ENCODE peak calls at places on chromosomes 4 and X, in four cellular contexts. One of them, this sample, is unnamed.

GRCh38 chrX:77003956-77004355 is 443.2 kb upstream of the FGF16 start:
- DNase-seq in body of pancreas: no peak
- DNase-seq in left ventricle myocardium inferior: no peak
- DNase-seq in PC-3: peak; percentile 18
- DNase-seq in this sample: no peak

GRCh38 chr4:86972997-86973396 is 38.2 kb downstream of the AFF1 start:
- DNase-seq in body of pancreas: peak; percentile 91
- DNase-seq in PC-3: peak; percentile 62
- DNase-seq in left ventricle myocardium inferior: no peak
- DNase-seq in this sample: no peak

GRCh38 chr4:140603286-140603685 is 34.5 kb upstream of the UCP1 start:
- DNase-seq in body of pancreas: no peak
- DNase-seq in PC-3: no peak
- DNase-seq in left ventricle myocardium inferior: no peak
- DNase-seq in this sample: no peak

GRCh38 chrX:111375747-111376146 is 36.2 kb downstream of the DCX start:
- DNase-seq in PC-3: no peak
- DNase-seq in left ventricle myocardium inferior: no peak
- DNase-seq in body of pancreas: no peak
- DNase-seq in this sample: no peak

GRCh38 chrX:20139966-20140365 is 1.7 kb downstream of the EIF1AX start:
- DNase-seq in left ventricle myocardium inferior: no peak
- DNase-seq in PC-3: peak; percentile 43
- DNase-seq in body of pancreas: no peak
- DNase-seq in this sample: no peak

GRCh38 chr4:88018471-88018870 is 11.0 kb downstream of the PKD2 start:
- DNase-seq in PC-3: no peak
- DNase-seq in left ventricle myocardium inferior: no peak
- DNase-seq in body of pancreas: peak; percentile 29
- DNase-seq in this sample: peak; percentile 43

GRCh38 chr4:31662951-31663350 is 942.8 kb downstream of the PCDH7 start:
- DNase-seq in left ventricle myocardium inferior: no peak
- DNase-seq in body of pancreas: no peak
- DNase-seq in PC-3: no peak
- DNase-seq in this sample: no peak

GRCh38 chrX:130084651-130085237 is 25.6 kb downstream of the ELF4 start:
- DNase-seq in PC-3: no peak
- DNase-seq in left ventricle myocardium inferior: no peak
- DNase-seq in body of pancreas: no peak
- DNase-seq in this sample: no peak

GRCh38 chr4:184250795-184251679 is 33.4 kb upstream of the ENPP6 start:
- DNase-seq in left ventricle myocardium inferior: no peak
- DNase-seq in body of pancreas: no peak
- DNase-seq in PC-3: peak; percentile 64
- DNase-seq in this sample: peak; percentile 20

GRCh38 chrX:11446951-11447350 is 153.7 kb downstream of the AMELX start:
- DNase-seq in PC-3: no peak
- DNase-seq in body of pancreas: no peak
- DNase-seq in left ventricle myocardium inferior: no peak
- DNase-seq in this sample: no peak

GRCh38 chr4:182090186-182090585 is 153.0 kb upstream of the TENM3 start:
- DNase-seq in left ventricle myocardium inferior: no peak
- DNase-seq in body of pancreas: no peak
- DNase-seq in PC-3: no peak
- DNase-seq in this sample: no peak

GRCh38 chr4:90727938-90728337 is 600.7 kb downstream of the CCSER1 start:
- DNase-seq in left ventricle myocardium inferior: no peak
- DNase-seq in PC-3: peak; percentile 88
- DNase-seq in body of pancreas: no peak
- DNase-seq in this sample: no peak

GRCh38 chrX:13387656-13388421 is 68.0 kb upstream of the ATXN3L start:
- DNase-seq in PC-3: peak; percentile 22
- DNase-seq in body of pancreas: no peak
- DNase-seq in left ventricle myocardium inferior: no peak
- DNase-seq in this sample: no peak

GRCh38 chr4:124711469-124712416 is 789 bp downstream of the ANKRD50 start:
- DNase-seq in PC-3: peak; percentile 62
- DNase-seq in left ventricle myocardium inferior: no peak
- DNase-seq in body of pancreas: peak; percentile 59
- DNase-seq in this sample: peak; percentile 70

GRCh38 chr4:77599378-77599777 is 6.2 kb upstream of the CXCL13 start:
- DNase-seq in body of pancreas: peak; percentile 53
- DNase-seq in PC-3: peak; percentile 67
- DNase-seq in left ventricle myocardium inferior: no peak
- DNase-seq in this sample: peak; percentile 55

GRCh38 chr4:48243429-48243828 is 26.2 kb downstream of the TEC start:
- DNase-seq in body of pancreas: no peak
- DNase-seq in PC-3: no peak
- DNase-seq in left ventricle myocardium inferior: no peak
- DNase-seq in this sample: no peak

GRCh38 chr4:102196221-102196620 is 149.1 kb downstream of the SLC39A8 start:
- DNase-seq in left ventricle myocardium inferior: no peak
- DNase-seq in PC-3: peak; percentile 15
- DNase-seq in body of pancreas: no peak
- DNase-seq in this sample: peak; percentile 51

GRCh38 chr4:107682306-107682705 is 37.7 kb downstream of the PAPSS1 start:
- DNase-seq in body of pancreas: peak; percentile 80
- DNase-seq in PC-3: no peak
- DNase-seq in left ventricle myocardium inferior: no peak
- DNase-seq in this sample: no peak

GRCh38 chrX:72255445-72255844 is 16.6 kb upstream of the ERCC6L start:
- DNase-seq in PC-3: no peak
- DNase-seq in left ventricle myocardium inferior: no peak
- DNase-seq in body of pancreas: peak; percentile 57
- DNase-seq in this sample: no peak

GRCh38 chr4:105208556-105208955 is 61.9 kb downstream of the TET2 start:
- DNase-seq in left ventricle myocardium inferior: no peak
- DNase-seq in body of pancreas: no peak
- DNase-seq in PC-3: no peak
- DNase-seq in this sample: no peak

GRCh38 chr4:108830509-108831244 is 67.8 kb upstream of the ETNPPL start:
- DNase-seq in body of pancreas: peak; percentile 29
- DNase-seq in PC-3: no peak
- DNase-seq in left ventricle myocardium inferior: peak; percentile 64
- DNase-seq in this sample: no peak

GRCh38 chrX:140525448-140525847 is 20.6 kb upstream of the SOX3 start:
- DNase-seq in left ventricle myocardium inferior: no peak
- DNase-seq in PC-3: no peak
- DNase-seq in body of pancreas: no peak
- DNase-seq in this sample: no peak

GRCh38 chrX:40950546-40950945 is 134.7 kb upstream of the USP9X start:
- DNase-seq in body of pancreas: no peak
- DNase-seq in left ventricle myocardium inferior: no peak
- DNase-seq in PC-3: no peak
- DNase-seq in this sample: no peak

GRCh38 chrX:67353651-67354370 is 190.0 kb upstream of the AR start:
- DNase-seq in body of pancreas: no peak
- DNase-seq in left ventricle myocardium inferior: no peak
- DNase-seq in PC-3: no peak
- DNase-seq in this sample: no peak

GRCh38 chr4:25592670-25593069 is 63.0 kb upstream of the SLC34A2 start:
- DNase-seq in left ventricle myocardium inferior: no peak
- DNase-seq in body of pancreas: peak; percentile 14
- DNase-seq in PC-3: no peak
- DNase-seq in this sample: no peak

GRCh38 chrX:79084923-79085322 is 59.6 kb upstream of the GPR174 start:
- DNase-seq in body of pancreas: no peak
- DNase-seq in PC-3: no peak
- DNase-seq in left ventricle myocardium inferior: no peak
- DNase-seq in this sample: no peak

GRCh38 chr4:69859140-69859539 is 805 bp downstream of the SULT1E1 start:
- DNase-seq in left ventricle myocardium inferior: no peak
- DNase-seq in body of pancreas: no peak
- DNase-seq in PC-3: no peak
- DNase-seq in this sample: no peak

GRCh38 chrX:13938053-13938765 is 91.5 kb downstream of the GEMIN8 start:
- DNase-seq in left ventricle myocardium inferior: peak; percentile 12
- DNase-seq in body of pancreas: peak; percentile 68
- DNase-seq in PC-3: peak; percentile 10
- DNase-seq in this sample: no peak

GRCh38 chrX:40392599-40392998 is 188.2 kb upstream of the ATP6AP2 start:
- DNase-seq in left ventricle myocardium inferior: peak; percentile 17
- DNase-seq in body of pancreas: no peak
- DNase-seq in PC-3: no peak
- DNase-seq in this sample: no peak

GRCh38 chr4:38516194-38516593 is 147.8 kb upstream of the KLF3 start:
- DNase-seq in PC-3: no peak
- DNase-seq in body of pancreas: no peak
- DNase-seq in left ventricle myocardium inferior: no peak
- DNase-seq in this sample: no peak

GRCh38 chrX:19630776-19631707 is 115.7 kb upstream of the MAP3K15 start:
- DNase-seq in body of pancreas: no peak
- DNase-seq in left ventricle myocardium inferior: no peak
- DNase-seq in PC-3: no peak
- DNase-seq in this sample: no peak

GRCh38 chrX:150683536-150684146 is 9.6 kb upstream of the MTMR1 start:
- DNase-seq in body of pancreas: no peak
- DNase-seq in left ventricle myocardium inferior: no peak
- DNase-seq in PC-3: peak; percentile 74
- DNase-seq in this sample: no peak

GRCh38 chr4:140238353-140239041 is 84.5 kb upstream of the MAML3 start:
- DNase-seq in PC-3: no peak
- DNase-seq in body of pancreas: peak; percentile 81
- DNase-seq in left ventricle myocardium inferior: peak; percentile 91
- DNase-seq in this sample: peak; percentile 54

GRCh38 chrX:107935664-107936433 is 46.3 kb downstream of the TEX13B start:
- DNase-seq in body of pancreas: no peak
- DNase-seq in PC-3: peak; percentile 49
- DNase-seq in left ventricle myocardium inferior: no peak
- DNase-seq in this sample: peak; percentile 1

GRCh38 chrX:69179380-69179911 is 14.2 kb upstream of the PJA1 start:
- DNase-seq in left ventricle myocardium inferior: no peak
- DNase-seq in body of pancreas: peak; percentile 21
- DNase-seq in PC-3: no peak
- DNase-seq in this sample: no peak

GRCh38 chr4:26459054-26459755 is 31.1 kb downstream of the CCKAR start:
- DNase-seq in left ventricle myocardium inferior: no peak
- DNase-seq in body of pancreas: no peak
- DNase-seq in PC-3: peak; percentile 65
- DNase-seq in this sample: no peak

GRCh38 chr4:94285666-94286065 is 57.0 kb downstream of the HPGDS start:
- DNase-seq in body of pancreas: peak; percentile 8
- DNase-seq in PC-3: no peak
- DNase-seq in left ventricle myocardium inferior: no peak
- DNase-seq in this sample: no peak

GRCh38 chr4:118259103-118259502 is 93.7 kb downstream of the PRSS12 start:
- DNase-seq in left ventricle myocardium inferior: no peak
- DNase-seq in PC-3: no peak
- DNase-seq in body of pancreas: no peak
- DNase-seq in this sample: no peak

DNA sequence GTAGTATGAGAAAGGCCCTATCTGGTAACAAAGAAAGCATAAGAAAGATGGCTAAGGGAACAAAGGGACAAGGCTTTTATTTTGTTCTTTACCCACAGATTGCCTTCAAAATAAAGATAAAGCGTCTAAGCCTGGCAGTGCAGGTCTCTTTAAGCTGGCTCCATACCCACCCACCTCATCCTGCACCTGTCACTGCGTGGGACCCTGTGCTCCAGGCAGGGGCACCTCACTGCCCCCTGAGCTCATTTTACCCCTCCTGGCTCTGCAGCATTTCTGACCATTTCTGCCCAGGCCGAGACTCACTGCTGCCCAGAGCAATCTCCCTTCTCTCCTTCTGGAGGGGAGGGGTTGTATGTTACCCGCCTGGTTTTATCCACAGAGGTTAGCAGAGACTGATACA is 1.7 kb upstream of the CYP4V2 start:
- DNase-seq in PC-3: no peak
- DNase-seq in body of pancreas: no peak
- DNase-seq in left ventricle myocardium inferior: no peak
- DNase-seq in this sample: no peak
- H3K27ac ChIP-seq in PC-3: no peak overlapping the region
- H3K27ac ChIP-seq in body of pancreas: no peak overlapping the region
- H3K27ac ChIP-seq in left ventricle myocardium inferior: peak overlapping the region; percentile 95
- H3K27ac ChIP-seq in this sample: no peak overlapping the region

GRCh38 chr4:1211951-1212545 is 36.9 kb downstream of the CTBP1 start:
- DNase-seq in body of pancreas: peak; percentile 91
- DNase-seq in left ventricle myocardium inferior: peak; percentile 14
- DNase-seq in PC-3: no peak
- DNase-seq in this sample: no peak
- H3K36me3 ChIP-seq in body of pancreas: peaks cover 18% of the 10 kb centered on the region
- H3K36me3 ChIP-seq in left ventricle myocardium inferior: peaks cover 67% of the 10 kb centered on the region
- H3K36me3 ChIP-seq in PC-3: no peaks in the 10 kb centered on the region
- H3K36me3 ChIP-seq in this sample: peaks cover 43% of the 10 kb centered on the region

DNA sequence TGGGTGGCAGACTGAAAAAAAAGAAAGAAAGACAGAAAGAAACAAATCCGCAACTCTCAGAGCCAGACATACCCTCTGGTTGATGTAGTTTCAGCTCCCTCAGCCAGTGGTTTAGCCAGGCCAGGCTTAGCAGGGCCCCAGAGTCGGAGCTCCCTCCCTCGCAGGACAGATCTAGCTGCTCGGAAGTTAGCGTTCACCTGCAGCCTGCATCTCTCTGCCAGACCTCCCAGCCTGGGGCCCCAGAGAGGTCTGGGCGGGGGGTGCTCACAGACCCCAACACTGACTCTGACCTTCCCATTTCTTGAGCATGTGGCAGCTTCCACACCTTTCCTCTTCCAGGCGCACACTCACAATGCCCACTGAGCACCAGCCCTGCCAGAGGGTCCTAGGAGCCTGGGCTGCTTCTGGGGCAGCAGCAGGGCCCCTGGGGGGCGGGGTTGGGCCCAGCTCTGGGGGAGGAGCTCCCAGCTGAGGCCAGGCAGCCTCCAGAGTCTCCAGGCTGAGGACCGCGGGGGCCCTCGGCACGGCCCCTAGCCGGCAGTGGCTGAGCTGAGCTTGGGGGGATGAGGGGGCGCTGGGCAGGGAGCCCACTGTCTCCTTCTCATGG is 4.8 kb upstream of the ZNF185 start:
- DNase-seq in body of pancreas: no peak
- DNase-seq in PC-3: no peak
- DNase-seq in left ventricle myocardium inferior: no peak
- DNase-seq in this sample: no peak
- TF ChIP-seq CTCF in body of pancreas: no peak
- TF ChIP-seq CTCF in PC-3: no peak
- TF ChIP-seq CTCF in left ventricle myocardium inferior: no peak
- TF ChIP-seq CTCF in this sample: no peak

GRCh38 chr4:15653430-15653829 is 1.7 kb downstream of the FBXL5 start:
- DNase-seq in left ventricle myocardium inferior: no peak
- DNase-seq in body of pancreas: no peak
- DNase-seq in PC-3: no peak
- DNase-seq in this sample: no peak
- H3K27ac ChIP-seq in left ventricle myocardium inferior: peak overlapping the region; percentile 99
- H3K27ac ChIP-seq in body of pancreas: no peak overlapping the region
- H3K27ac ChIP-seq in PC-3: no peak overlapping the region
- H3K27ac ChIP-seq in this sample: peak overlapping the region; percentile 92

GRCh38 chr4:82969414-82969813 is 41.2 kb downstream of the LIN54 start:
- DNase-seq in body of pancreas: no peak
- DNase-seq in PC-3: no peak
- DNase-seq in left ventricle myocardium inferior: no peak
- DNase-seq in this sample: no peak
- H3K36me3 ChIP-seq in body of pancreas: no peaks in the 10 kb centered on the region
- H3K36me3 ChIP-seq in PC-3: peaks cover 7% of the 10 kb centered on the region
- H3K36me3 ChIP-seq in left ventricle myocardium inferior: peaks cover 57% of the 10 kb centered on the region
- H3K36me3 ChIP-seq in this sample: no peaks in the 10 kb centered on the region

GRCh38 chrX:135543924-135544323 is 23.5 kb downstream of the INTS6L start:
- DNase-seq in PC-3: no peak
- DNase-seq in body of pancreas: no peak
- DNase-seq in left ventricle myocardium inferior: no peak
- DNase-seq in this sample: no peak
- TF ChIP-seq CTCF in PC-3: peak; percentile 42
- TF ChIP-seq CTCF in body of pancreas: no peak
- TF ChIP-seq CTCF in left ventricle myocardium inferior: peak; percentile 20
- TF ChIP-seq CTCF in this sample: peak; percentile 23

This sample was measured in brain microvascular endothelial cell.